ENCODE peak calls at places on chromosomes 12 and 14, in ten cellular contexts. A is DND-41, H is neural progenitor cell, M is IMR-90, K is fibroblast of lung, B is MM.1S, F is hepatocyte, Z is mammary epithelial cell, X is PC-9, S is GM12878. U is an unnamed sample.
A peak's percentile ranks its signal among the peaks of the same experiment; 100 is the strongest.

GRCh38 chr14:34843011-34843554 is 32.1 kb downstream of the BAZ1A start:
- DNase-seq in S (peak; percentile 27), X (peak; percentile 1), Z (peak; percentile 97), M (peak; percentile 86), B (no peak), K (peak; percentile 75), H (no peak), F (no peak), A (no peak), U (peak; percentile 87)

GRCh38 chr14:27075503-27075902 is 477.7 kb upstream of the NOVA1 start:
- DNase-seq in Z (no peak), B (no peak), X (no peak), M (no peak), F (no peak), K (no peak), H (no peak), A (no peak), S (no peak), U (no peak)

GRCh38 chr12:77122236-77122635 is 56.9 kb upstream of the E2F7 start:
- DNase-seq in S (no peak), F (peak; percentile 30), X (peak; percentile 18), B (no peak), K (peak; percentile 95), Z (peak; percentile 92), H (no peak), M (peak; percentile 97), A (no peak), U (no peak)

GRCh38 chr12:108884116-108885012 is 4.5 kb downstream of the DAO start:
- DNase-seq in H (peak; percentile 44), A (peak; percentile 59), S (no peak), K (peak; percentile 18), X (peak; percentile 20), F (peak; percentile 38), B (peak; percentile 56), M (no peak), Z (peak; percentile 14), U (peak; percentile 87)

GRCh38 chr12:43992856-43993255 is 157.0 kb downstream of the TMEM117 start:
- DNase-seq in B (no peak), M (no peak), S (no peak), A (no peak), K (no peak), H (no peak), X (no peak), F (no peak), Z (no peak), U (no peak)

GRCh38 chr14:22097606-22098292 is 424.1 kb upstream of the OR4E1 start:
- DNase-seq in H (no peak), S (no peak), K (no peak), A (peak; percentile 59), M (no peak), Z (no peak), F (no peak), X (no peak), B (no peak), U (no peak)

GRCh38 chr12:52580496-52580895 is 6.9 kb upstream of the KRT74 start:
- DNase-seq in Z (no peak), F (no peak), X (no peak), K (no peak), S (no peak), B (no peak), H (no peak), A (no peak), M (no peak), U (no peak)

GRCh38 chr14:90536511-90537191 is 139.8 kb downstream of the CALM1 start:
- DNase-seq in F (no peak), Z (no peak), B (no peak), A (no peak), H (no peak), X (no peak), K (no peak), M (no peak), S (no peak), U (no peak)

GRCh38 chr14:104841730-104842129 is 23.3 kb upstream of the CEP170B start:
- DNase-seq in S (no peak), H (no peak), F (no peak), A (no peak), B (no peak), Z (no peak), K (no peak), M (no peak), X (no peak), U (no peak)

GRCh38 chr12:12665194-12665593 is 30.8 kb downstream of the GPR19 start:
- DNase-seq in S (no peak), A (no peak), H (no peak), F (no peak), X (no peak), B (no peak), Z (no peak), K (no peak), M (no peak), U (no peak)

GRCh38 chr12:21502164-21502496 is 541 bp downstream of the GOLT1B start:
- DNase-seq in Z (peak; percentile 9), S (peak; percentile 1), F (peak; percentile 45), H (no peak), X (no peak), K (peak; percentile 22), A (peak; percentile 42), B (peak; percentile 30), M (peak; percentile 34), U (peak; percentile 54)

GRCh38 chr12:83889745-83890144 is 1022.9 kb downstream of the SLC6A15 start:
- DNase-seq in A (no peak), F (no peak), Z (no peak), X (no peak), M (no peak), B (no peak), K (no peak), S (no peak), H (no peak), U (no peak)

GRCh38 chr12:22978962-22979361 is 354.0 kb downstream of the ETNK1 start:
- DNase-seq in Z (peak; percentile 93), M (peak; percentile 95), B (no peak), H (no peak), X (no peak), K (peak; percentile 96), S (no peak), F (peak; percentile 13), A (no peak), U (peak; percentile 85)

GRCh38 chr14:103296007-103296406 is 38.0 kb upstream of the EIF5 start:
- DNase-seq in M (peak; percentile 75), A (no peak), H (no peak), Z (peak; percentile 63), F (peak; percentile 51), K (peak; percentile 52), B (no peak), X (peak; percentile 78), S (no peak), U (peak; percentile 82)

GRCh38 chr12:10718279-10718821 is 4.8 kb downstream of the YBX3 start:
- DNase-seq in H (peak; percentile 47), B (no peak), X (no peak), F (peak; percentile 23), M (peak; percentile 92), A (no peak), S (no peak), Z (peak; percentile 61), K (peak; percentile 95), U (peak; percentile 77)

GRCh38 chr14:101004954-101005353 is 101.4 kb upstream of the RTL1 start:
- DNase-seq in Z (no peak), A (no peak), B (peak; percentile 30), K (peak; percentile 31), M (peak; percentile 87), F (peak; percentile 43), H (no peak), S (no peak), X (no peak), U (peak; percentile 46)

GRCh38 chr12:65100140-65100539 is 21.0 kb downstream of the WIF1 start:
- DNase-seq in F (no peak), Z (no peak), X (no peak), K (peak; percentile 8), B (no peak), H (peak; percentile 45), S (no peak), A (no peak), M (no peak), U (no peak)

GRCh38 chr14:55349565-55349964 is 62.1 kb downstream of the ATG14 start:
- DNase-seq in M (no peak), F (no peak), Z (no peak), X (no peak), B (no peak), K (no peak), H (no peak), A (no peak), S (no peak), U (no peak)

GRCh38 chr14:63854330-63854729 is 1.5 kb downstream of the SYNE2 start:
- DNase-seq in B (no peak), A (no peak), M (no peak), H (peak; percentile 67), S (no peak), F (no peak), K (no peak), Z (no peak), X (no peak), U (peak; percentile 25)
- H2AFZ ChIP-seq in B (peak overlapping the region; percentile 27), A (peak overlapping the region; percentile 83), M (peak overlapping the region; percentile 92), H (peak overlapping the region; percentile 93), S (no peak overlapping the region), F (peak overlapping the region; percentile 100), K (peak overlapping the region; percentile 17), Z (peak overlapping the region; percentile 97), X (peak overlapping the region; percentile 89), U (peak overlapping the region; percentile 91)

DNA sequence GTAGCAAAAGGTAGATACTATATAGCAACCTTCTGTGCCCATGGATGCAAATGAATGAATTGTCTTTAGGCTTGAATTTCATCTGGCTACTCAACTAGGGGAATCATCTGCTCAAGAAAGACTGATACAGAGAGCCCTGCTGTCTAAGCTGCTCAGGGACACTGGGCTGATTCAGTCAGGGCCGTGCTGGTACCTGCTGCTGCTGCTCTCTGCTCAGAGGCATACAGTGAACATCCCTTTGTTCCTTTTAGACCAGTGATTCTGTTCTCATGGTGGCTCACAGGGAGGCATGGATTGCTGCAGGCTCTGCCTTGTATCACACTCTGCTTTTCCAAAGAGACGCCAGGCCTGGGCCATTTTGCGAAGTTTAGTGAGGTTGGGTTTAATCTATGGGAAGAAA is 14.1 kb downstream of the EIF2B2 start:
- DNase-seq in K (no peak), F (no peak), A (no peak), M (no peak), H (no peak), S (no peak), B (no peak), X (no peak), Z (no peak), U (no peak)
- H3K36me3 ChIP-seq in K (peaks cover 9% of the 10 kb centered on the region), F (no peaks in the 10 kb centered on the region), A (peaks cover 82% of the 10 kb centered on the region), M (peaks cover 18% of the 10 kb centered on the region), H (no peaks in the 10 kb centered on the region), S (peaks cover 30% of the 10 kb centered on the region), B (no peaks in the 10 kb centered on the region), X (peaks cover 48% of the 10 kb centered on the region), Z (peaks cover 25% of the 10 kb centered on the region), U (peaks cover 71% of the 10 kb centered on the region)

GRCh38 chr12:32695787-32696186 is 16.7 kb downstream of the DNM1L start:
- DNase-seq in Z (no peak), B (no peak), A (no peak), X (no peak), H (no peak), S (no peak), F (no peak), M (no peak), K (no peak), U (no peak)
- H4K20me1 ChIP-seq in Z (peaks cover 5% of the 10 kb centered on the region), B (peaks cover 4% of the 10 kb centered on the region), A (peaks cover 50% of the 10 kb centered on the region), X (peaks cover 5% of the 10 kb centered on the region), H (peaks cover 8% of the 10 kb centered on the region), S (no peaks in the 10 kb centered on the region), F (no peaks in the 10 kb centered on the region), M (peaks cover 20% of the 10 kb centered on the region), K (no peaks in the 10 kb centered on the region), U (peaks cover 8% of the 10 kb centered on the region)

DNA sequence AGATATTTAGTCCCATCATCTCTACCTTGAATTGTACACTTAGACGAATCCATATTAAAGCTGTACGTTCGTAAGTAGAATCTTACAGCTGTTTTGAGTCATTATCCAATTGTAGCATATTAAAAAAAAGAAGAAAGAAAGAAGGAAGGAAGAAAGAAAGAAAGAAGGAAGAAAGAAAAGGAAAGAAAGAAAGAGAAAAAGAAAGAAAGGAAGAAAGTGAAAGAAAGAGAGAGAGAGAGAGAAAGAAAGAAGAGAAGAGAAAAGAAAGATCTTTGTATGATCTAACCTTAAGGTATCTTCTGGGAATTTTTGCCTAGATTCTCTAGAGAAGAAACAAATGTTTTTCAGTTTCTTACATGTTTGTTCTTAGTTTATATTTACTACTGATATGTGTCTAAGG is 2.5 kb downstream of the DCN start:
- DNase-seq in M (no peak), A (no peak), F (no peak), S (no peak), Z (no peak), K (no peak), X (no peak), B (no peak), H (no peak), U (no peak)
- H2AFZ ChIP-seq in M (no peak overlapping the region), A (no peak overlapping the region), F (no peak overlapping the region), S (no peak overlapping the region), Z (no peak overlapping the region), K (no peak overlapping the region), X (peak overlapping the region; percentile 40), B (peak overlapping the region; percentile 18), H (no peak overlapping the region), U (peak overlapping the region; percentile 1)